ENCODE peak calls at places on chromosome 2, in four cellular contexts. One of them, this sample, is unnamed.

GRCh38 chr2:233481368-233482142 is 85.0 kb downstream of the USP40 start:
- DNase-seq in astrocyte of the spinal cord: no peak
- DNase-seq in psoas muscle: peak
- DNase-seq in RPMI7951: no peak
- DNase-seq in this sample: no peak

GRCh38 chr2:222698276-222698675 is 26.8 kb downstream of the MOGAT1 start:
- DNase-seq in psoas muscle: no peak
- DNase-seq in RPMI7951: no peak
- DNase-seq in astrocyte of the spinal cord: no peak
- DNase-seq in this sample: no peak

GRCh38 chr2:217153433-217153997 is 293.7 kb upstream of the TNP1 start:
- DNase-seq in astrocyte of the spinal cord: no peak
- DNase-seq in psoas muscle: no peak
- DNase-seq in RPMI7951: no peak
- DNase-seq in this sample: no peak

GRCh38 chr2:20369366-20369765 is 18.7 kb upstream of the PUM2 start:
- DNase-seq in astrocyte of the spinal cord: no peak
- DNase-seq in psoas muscle: no peak
- DNase-seq in RPMI7951: no peak
- DNase-seq in this sample: no peak

GRCh38 chr2:162091325-162092007 is 17.5 kb upstream of the DPP4 start:
- DNase-seq in astrocyte of the spinal cord: peak
- DNase-seq in psoas muscle: no peak
- DNase-seq in RPMI7951: peak
- DNase-seq in this sample: peak

GRCh38 chr2:174717273-174717672 is 47.0 kb downstream of the CHRNA1 start:
- DNase-seq in psoas muscle: no peak
- DNase-seq in RPMI7951: peak
- DNase-seq in astrocyte of the spinal cord: peak
- DNase-seq in this sample: no peak

GRCh38 chr2:33086400-33087015 is 139.8 kb downstream of the LTBP1 start:
- DNase-seq in astrocyte of the spinal cord: peak
- DNase-seq in RPMI7951: no peak
- DNase-seq in psoas muscle: no peak
- DNase-seq in this sample: no peak

GRCh38 chr2:167253025-167253424 is 364.7 kb downstream of the XIRP2 start:
- DNase-seq in psoas muscle: no peak
- DNase-seq in RPMI7951: no peak
- DNase-seq in astrocyte of the spinal cord: peak
- DNase-seq in this sample: no peak

GRCh38 chr2:10228611-10229365 is 73.9 kb upstream of the HPCAL1 start:
- DNase-seq in astrocyte of the spinal cord: no peak
- DNase-seq in psoas muscle: peak
- DNase-seq in RPMI7951: no peak
- DNase-seq in this sample: peak

GRCh38 chr2:178193496-178193822 is 853 bp upstream of the OSBPL6 start:
- DNase-seq in psoas muscle: no peak
- DNase-seq in RPMI7951: no peak
- DNase-seq in astrocyte of the spinal cord: no peak
- DNase-seq in this sample: no peak

GRCh38 chr2:212536385-212537310 is 2.0 kb downstream of the ERBB4 start:
- DNase-seq in astrocyte of the spinal cord: no peak
- DNase-seq in RPMI7951: no peak
- DNase-seq in psoas muscle: peak
- DNase-seq in this sample: peak

GRCh38 chr2:218517434-218518206 is 50.5 kb downstream of the USP37 start:
- DNase-seq in RPMI7951: no peak
- DNase-seq in astrocyte of the spinal cord: no peak
- DNase-seq in psoas muscle: no peak
- DNase-seq in this sample: no peak

GRCh38 chr2:96148410-96149217 is 3.4 kb upstream of the DUSP2 start:
- DNase-seq in RPMI7951: peak
- DNase-seq in psoas muscle: peak
- DNase-seq in astrocyte of the spinal cord: peak
- DNase-seq in this sample: peak

This sample was measured in mucosa of descending colon.